ENCODE peak calls at places on chromosomes 3 and 15, in seven cellular contexts. D is GDM1; J is glomerular endothelial cell; E is A172; Y is activated naive CD4-positive, alpha-beta T cell; G is HT1080; M is lung microvascular endothelial cell. N is an unnamed sample.

GRCh38 chr3:182375921-182376320 is 417.4 kb upstream of the ATP11B start:
- DNase-seq in D (no peak), J (no peak), E (no peak), Y (no peak), G (no peak), M (no peak), N (no peak)

GRCh38 chr3:126952983-126953660 is 29.8 kb upstream of the PLXNA1 start:
- DNase-seq in D (no peak), J (no peak), E (no peak), Y (no peak), G (no peak), M (no peak), N (no peak)

GRCh38 chr3:106345353-106346027 is 476.7 kb upstream of the CBLB start:
- DNase-seq in D (no peak), J (no peak), E (peak), Y (no peak), G (peak), M (no peak), N (peak)

GRCh38 chr3:172536505-172536904 is 13.3 kb upstream of the TNFSF10 start:
- DNase-seq in D (no peak), J (no peak), E (no peak), Y (no peak), G (no peak), M (no peak), N (no peak)

GRCh38 chr3:63960048-63960711 is 48.0 kb upstream of the SCAANT1 start:
- DNase-seq in D (peak), J (peak), E (peak), Y (no peak), G (peak), M (peak), N (peak)

GRCh38 chr15:34147371-34148140 is 45.7 kb downstream of the PGBD4 start:
- DNase-seq in D (no peak), J (peak), E (peak), Y (no peak), G (peak), M (peak), N (no peak)

GRCh38 chr15:36432162-36432561 is 147.3 kb upstream of the CDIN1 start:
- DNase-seq in D (no peak), J (no peak), E (peak), Y (no peak), G (peak), M (no peak), N (no peak)

GRCh38 chr15:57375827-57376694 is at the start of gene CGNL1:
- DNase-seq in D (no peak), J (no peak), E (no peak), Y (no peak), G (no peak), M (peak), N (no peak)

GRCh38 chr15:70461992-70462391 is 301.4 kb downstream of the UACA start:
- DNase-seq in D (no peak), J (no peak), E (no peak), Y (no peak), G (no peak), M (no peak), N (no peak)

GRCh38 chr3:64992462-64993285 is 304.9 kb upstream of the ADAMTS9 start:
- DNase-seq in D (no peak), J (no peak), E (no peak), Y (no peak), G (no peak), M (peak), N (no peak)

GRCh38 chr3:119676020-119676419 is 1.2 kb downstream of the COX17 start:
- DNase-seq in D (no peak), J (no peak), E (no peak), Y (no peak), G (no peak), M (no peak), N (no peak)

GRCh38 chr15:96123630-96124187 is 206.8 kb upstream of the NR2F2 start:
- DNase-seq in D (no peak), J (no peak), E (no peak), Y (no peak), G (no peak), M (no peak), N (no peak)

GRCh38 chr3:158794936-158795518 is 6.8 kb upstream of the MFSD1 start:
- DNase-seq in D (peak), J (no peak), E (peak), Y (no peak), G (peak), M (peak), N (no peak)

N was measured in SJSA1.